ENCODE peak calls at places on chromosomes 6 and 20, in four cellular contexts. M is PC-3, Z is GM23248, J is mammary epithelial cell. H is an unnamed sample.

GRCh38 chr6:108942556-108943492 is 94.6 kb downstream of the ARMC2 start:
- DNase-seq in M (no peak), Z (no peak), J (no peak), H (no peak)

GRCh38 chr6:101614774-101615173 is 221.3 kb downstream of the GRIK2 start:
- DNase-seq in M (peak), Z (peak), J (peak), H (peak)

GRCh38 chr6:99641270-99641669 is 34.6 kb downstream of the PRDM13 start:
- DNase-seq in M (no peak), Z (no peak), J (no peak), H (no peak)

GRCh38 chr20:50462093-50462685 is 48.0 kb upstream of the PTPN1 start:
- DNase-seq in M (no peak), Z (no peak), J (no peak), H (no peak)

GRCh38 chr20:13061381-13061780 is 52.6 kb downstream of the SPTLC3 start:
- DNase-seq in M (peak), Z (no peak), J (peak), H (no peak)

GRCh38 chr6:157982297-157982579 is 575 bp downstream of the SYNJ2 start:
- DNase-seq in M (no peak), Z (peak), J (peak), H (peak)

GRCh38 chr6:158666637-158667359 is 16.9 kb downstream of the SYTL3 start:
- DNase-seq in M (no peak), Z (peak), J (no peak), H (peak)

GRCh38 chr6:29992792-29993191 is 50.5 kb downstream of the HLA-A start:
- DNase-seq in M (peak), Z (peak), J (peak), H (peak)

GRCh38 chr6:36938536-36938935 is 16.0 kb upstream of the PI16 start:
- DNase-seq in M (no peak), Z (peak), J (peak), H (peak)

GRCh38 chr6:21885532-21886089 is 292.1 kb downstream of the SOX4 start:
- DNase-seq in M (peak), Z (peak), J (peak), H (peak)

GRCh38 chr20:51487525-51488279 is 54.8 kb downstream of the NFATC2 start:
- DNase-seq in M (peak), Z (peak), J (peak), H (peak)

GRCh38 chr6:14633453-14633852 is 515.9 kb downstream of the CD83 start:
- DNase-seq in M (no peak), Z (no peak), J (no peak), H (no peak)

GRCh38 chr6:5636210-5637030 is 370.3 kb downstream of the NRN1 start:
- DNase-seq in M (no peak), Z (no peak), J (no peak), H (no peak)
- H3K9ac ChIP-seq in M (no peak), Z (no peak), J (no peak), H (no peak)

DNA sequence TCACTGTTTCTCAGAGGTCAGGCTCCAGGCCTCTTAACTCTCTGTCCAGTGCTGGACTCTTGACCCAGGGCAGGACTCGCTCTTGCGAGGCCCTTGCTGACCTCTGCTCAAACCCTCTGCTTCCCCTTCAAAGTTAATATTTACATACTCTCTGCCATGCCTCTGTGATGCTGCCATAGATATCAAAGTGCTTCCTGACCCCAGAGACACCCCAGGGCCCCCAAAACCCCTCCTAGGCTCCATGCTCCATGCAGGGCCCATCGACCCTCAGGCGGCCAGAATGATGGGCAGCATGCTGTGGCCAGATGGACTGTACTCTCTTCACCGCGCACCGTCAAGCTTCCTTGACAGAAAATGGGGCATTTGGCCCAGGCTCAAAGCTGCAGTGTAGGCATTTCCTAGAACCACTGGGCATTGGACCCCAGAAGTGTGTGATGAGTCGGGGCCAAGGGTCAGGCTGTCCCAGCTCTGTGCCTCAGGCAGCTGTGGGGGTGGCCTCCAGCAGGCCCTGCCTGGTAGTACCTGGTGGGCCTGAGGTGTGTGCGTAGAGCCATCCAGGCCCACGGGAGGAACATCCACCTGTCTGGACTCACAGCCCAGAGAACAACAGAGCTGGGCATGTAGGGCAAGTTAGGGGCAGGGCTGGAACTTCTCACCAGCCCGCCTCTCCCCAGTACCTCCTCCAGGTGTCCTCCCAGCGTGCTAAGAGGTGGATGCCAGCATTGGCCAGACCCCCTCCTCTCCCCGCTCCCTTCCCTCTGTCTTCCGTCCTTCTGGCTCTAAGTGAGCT is 142.8 kb downstream of the VEGFA start:
- DNase-seq in M (no peak), Z (no peak), J (no peak), H (no peak)
- H3K27ac ChIP-seq in M (no peak), Z (no peak), J (no peak), H (no peak)

GRCh38 chr6:150604467-150604866 is 4.8 kb downstream of the PLEKHG1 start:
- DNase-seq in M (no peak), Z (no peak), J (no peak), H (no peak)
- H3K9ac ChIP-seq in M (no peak), Z (no peak), J (no peak), H (no peak)

DNA sequence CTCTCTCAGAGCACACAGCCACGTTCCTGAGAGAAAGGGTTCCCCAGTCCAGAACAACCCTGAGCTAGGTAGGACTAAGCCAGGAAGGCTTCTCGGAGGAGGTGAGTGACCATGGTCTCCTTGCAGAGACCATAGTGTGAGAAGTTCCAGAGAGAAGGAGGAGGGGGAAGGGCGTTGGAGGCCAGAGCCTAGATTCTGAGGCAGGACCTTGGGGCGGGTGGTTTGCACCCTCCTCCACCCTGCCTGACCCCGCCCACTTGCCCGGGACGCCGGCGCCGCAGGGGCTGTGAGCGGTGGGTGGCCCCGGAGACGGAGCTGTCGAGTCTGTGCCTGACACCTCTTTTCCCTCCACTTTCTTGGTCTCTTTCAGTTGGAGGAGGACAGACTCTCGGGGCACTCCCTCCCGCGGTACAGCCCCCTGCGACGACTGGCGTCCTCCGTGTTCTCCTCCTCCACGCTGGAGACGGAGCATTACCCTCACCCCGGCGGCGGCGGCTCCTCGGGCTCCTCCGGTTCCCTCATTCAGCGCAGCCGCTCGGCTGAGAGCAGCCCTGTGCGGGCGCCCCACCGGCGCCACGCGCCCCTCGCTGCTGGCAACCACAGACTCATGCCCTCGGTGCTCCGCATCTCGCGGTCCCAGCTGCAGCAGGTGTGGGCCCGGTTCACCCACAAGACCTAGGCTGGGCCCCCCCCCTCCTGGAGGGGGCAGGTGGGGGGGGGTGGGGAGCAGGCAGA is 26.2 kb downstream of the TTBK1 start:
- DNase-seq in M (no peak), Z (peak), J (no peak), H (no peak)
- H3K27ac ChIP-seq in M (no peak), Z (no peak), J (no peak), H (no peak)

DNA sequence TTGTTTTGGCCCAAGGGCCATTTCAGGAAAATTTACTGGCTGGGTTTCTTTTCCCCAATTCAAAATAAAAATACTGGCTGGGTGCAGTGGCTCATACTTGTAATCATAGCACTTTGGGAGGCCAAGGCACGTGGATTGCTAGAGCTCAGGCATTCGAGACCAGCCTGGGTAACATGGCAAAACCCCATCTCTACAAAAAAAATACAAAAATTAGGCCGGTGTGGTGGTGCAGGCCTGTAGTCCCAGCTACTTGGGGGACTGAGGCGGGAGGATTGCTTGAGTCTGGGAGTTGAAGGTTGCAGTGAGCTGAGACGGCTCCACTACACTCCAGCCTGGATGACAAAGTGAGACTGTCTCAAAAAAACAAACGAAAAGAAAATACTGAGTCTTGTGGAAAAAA is 60.0 kb downstream of the NINL start:
- DNase-seq in M (no peak), Z (no peak), J (no peak), H (no peak)
- H3K9ac ChIP-seq in M (no peak), Z (peak), J (no peak), H (no peak)

GRCh38 chr20:57559658-57560553 is 1.0 kb upstream of the PCK1 start:
- DNase-seq in M (no peak), Z (no peak), J (no peak), H (no peak)
- H3K27ac ChIP-seq in M (no peak), Z (no peak), J (no peak), H (no peak)

GRCh38 chr6:42103753-42104094 is 38.7 kb downstream of the C6orf132 start:
- DNase-seq in M (no peak), Z (no peak), J (no peak), H (no peak)

GRCh38 chr6:42106663-42107023 is 35.8 kb downstream of the C6orf132 start:
- DNase-seq in M (no peak), Z (no peak), J (no peak), H (no peak)

GRCh38 chr6:42105714-42106662 is 36.4 kb downstream of the C6orf132 start:
- DNase-seq in M (no peak), Z (no peak), J (no peak), H (no peak)

GRCh38 chr6:42104095-42104806 is 38.2 kb downstream of the C6orf132 start:
- DNase-seq in M (no peak), Z (no peak), J (no peak), H (peak)

DNA sequence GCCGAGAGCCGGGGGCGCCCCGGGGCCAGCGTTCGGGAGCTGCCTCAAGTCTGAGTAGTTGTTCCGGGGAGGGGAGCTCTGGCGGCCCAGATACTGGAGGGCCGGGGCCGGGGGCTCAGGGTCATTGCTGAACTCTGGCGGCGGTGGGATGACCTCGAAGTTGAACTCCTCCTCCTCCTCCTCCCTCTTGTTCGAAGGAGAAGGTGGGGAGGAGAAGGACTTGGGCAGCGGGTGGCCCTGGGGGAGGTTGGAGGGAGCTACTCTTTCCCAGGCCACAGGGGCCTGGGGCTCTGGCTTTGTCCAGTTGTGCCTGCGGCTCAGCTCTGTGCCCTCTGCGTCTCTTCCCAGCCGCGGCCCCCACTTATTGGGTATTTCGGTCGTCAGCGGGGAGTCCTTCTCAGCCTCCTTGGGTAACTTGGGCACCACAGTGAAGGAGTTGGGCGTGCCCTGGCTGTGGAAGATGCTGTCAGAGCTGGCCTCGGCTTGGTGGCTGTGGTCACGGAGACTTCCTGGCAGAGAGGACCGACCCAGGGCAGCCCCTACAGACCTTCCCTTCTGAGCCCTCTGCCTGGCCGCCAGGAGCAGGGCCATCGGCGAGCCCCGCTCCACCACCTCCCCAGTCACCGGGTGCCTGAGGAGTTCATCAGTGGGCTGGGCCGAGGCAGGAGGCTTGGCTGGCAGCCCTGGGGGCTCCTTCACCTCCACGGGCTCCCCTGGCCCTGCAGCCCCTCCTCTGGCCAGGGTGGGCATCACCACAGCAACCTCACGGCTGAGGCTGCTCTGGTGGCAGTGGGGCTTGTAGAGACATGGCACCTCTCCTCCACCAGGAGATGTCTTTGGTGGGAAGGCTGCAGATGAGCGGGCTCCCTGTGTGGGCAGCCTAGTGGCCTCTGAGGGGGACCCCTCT is 37.4 kb downstream of the C6orf132 start:
- DNase-seq in M (no peak), Z (no peak), J (no peak), H (no peak)
- H3K9ac ChIP-seq in M (no peak), Z (no peak), J (no peak), H (no peak)

GRCh38 chr20:44711237-44711636 is 3.9 kb upstream of the CCN5 start:
- DNase-seq in M (no peak), Z (peak), J (no peak), H (no peak)
- H3K27ac ChIP-seq in M (no peak), Z (no peak), J (no peak), H (no peak)